ENCODE peak calls at places on chromosomes 7 and 10, in four cellular contexts. A is H1, F is GM12878, X is K562. D is an unnamed sample.
A peak's percentile ranks its signal among the peaks of the same experiment; 100 is the strongest.

GRCh38 chr7:107874605-107875446 is 16.2 kb upstream of the DLD start:
- DNase-seq in A (no peak), F (no peak), X (peak; percentile 74), D (peak; percentile 67)

GRCh38 chr10:31190488-31190887 is 128.5 kb upstream of the ZEB1 start:
- DNase-seq in A (no peak), F (no peak), X (no peak), D (no peak)

GRCh38 chr10:126842836-126843235 is 62.4 kb upstream of the DOCK1 start:
- DNase-seq in A (no peak), F (no peak), X (no peak), D (no peak)

GRCh38 chr10:28797904-28798371 is 120.6 kb downstream of the BAMBI start:
- DNase-seq in A (no peak), F (no peak), X (no peak), D (no peak)

GRCh38 chr10:6470894-6471618 is 109.0 kb downstream of the PRKCQ start:
- DNase-seq in A (no peak), F (no peak), X (no peak), D (no peak)

GRCh38 chr7:74083928-74084721 is 521 bp downstream of the LIMK1 start:
- DNase-seq in A (peak; percentile 67), F (no peak), X (peak; percentile 93), D (peak; percentile 59)

GRCh38 chr7:55423277-55423711 is 58.2 kb downstream of the LANCL2 start:
- DNase-seq in A (no peak), F (no peak), X (no peak), D (peak; percentile 58)

GRCh38 chr10:689433-690226 is at the start of gene DIP2C:
- DNase-seq in A (peak; percentile 71), F (no peak), X (no peak), D (peak; percentile 77)

GRCh38 chr7:1042161-1042833 is 2.0 kb upstream of the GPR146 start:
- DNase-seq in A (no peak), F (no peak), X (no peak), D (no peak)

DNA sequence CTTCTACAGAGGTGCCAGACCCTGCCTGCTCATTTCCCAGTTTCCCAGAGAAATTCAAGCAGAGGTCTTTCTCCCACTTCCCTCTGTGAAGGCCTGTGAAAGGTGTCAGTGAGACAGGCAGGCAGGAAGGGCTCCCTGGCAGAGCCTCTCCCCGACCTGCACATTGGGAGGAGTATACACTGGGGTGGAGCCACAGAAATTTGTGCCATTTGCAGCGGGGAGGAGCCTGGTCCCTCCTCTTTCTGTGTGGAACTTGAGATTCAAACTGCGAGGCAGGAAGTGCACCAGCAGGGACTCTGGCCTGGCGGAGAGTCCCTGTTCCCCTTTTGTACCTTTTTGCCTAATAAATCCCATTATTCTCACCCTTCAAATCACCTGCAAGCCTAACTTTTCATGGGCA is 54.6 kb upstream of the OPN4 start:
- DNase-seq in A (peak; percentile 55), F (peak; percentile 47), X (no peak), D (no peak)
- TF ChIP-seq CHD1 in A (no peak), F (no peak), X (no peak), D (no peak)

GRCh38 chr10:36621346-36621745 is 504.1 kb upstream of the ANKRD30A start:
- DNase-seq in A (no peak), F (no peak), X (no peak), D (peak; percentile 63)
- TF ChIP-seq CHD1 in A (no peak), F (no peak), X (no peak), D (no peak)

GRCh38 chr10:3777876-3778707 is 6.9 kb downstream of the KLF6 start:
- DNase-seq in A (no peak), F (no peak), X (no peak), D (peak; percentile 16)

GRCh38 chr10:3776796-3777571 is 8.0 kb downstream of the KLF6 start:
- DNase-seq in A (no peak), F (no peak), X (no peak), D (peak; percentile 94)

GRCh38 chr10:3780056-3780765 is 4.8 kb downstream of the KLF6 start:
- DNase-seq in A (no peak), F (no peak), X (no peak), D (peak; percentile 71)

GRCh38 chr10:3779146-3779707 is 5.8 kb downstream of the KLF6 start:
- DNase-seq in A (no peak), F (no peak), X (no peak), D (peak; percentile 45)

GRCh38 chr10:3778708-3779108 is 6.3 kb downstream of the KLF6 start:
- DNase-seq in A (no peak), F (no peak), X (no peak), D (peak; percentile 12)
- TF ChIP-seq CHD1 in A (no peak), F (no peak), X (no peak), D (no peak)

GRCh38 chr10:93542358-93542791 is 24.1 kb upstream of the FFAR4 start:
- DNase-seq in A (no peak), F (no peak), X (no peak), D (peak; percentile 9)
- TF ChIP-seq CHD1 in A (no peak), F (no peak), X (no peak), D (no peak)

GRCh38 chr10:119289227-119289925 is 82.0 kb downstream of the GRK5 start:
- DNase-seq in A (no peak), F (no peak), X (no peak), D (no peak)

GRCh38 chr10:119293368-119293767 is 86.0 kb downstream of the GRK5 start:
- DNase-seq in A (no peak), F (no peak), X (no peak), D (no peak)

GRCh38 chr10:119290301-119291036 is 83.1 kb downstream of the GRK5 start:
- DNase-seq in A (no peak), F (no peak), X (no peak), D (no peak)

GRCh38 chr10:119291223-119291900 is 84.0 kb downstream of the GRK5 start:
- DNase-seq in A (no peak), F (no peak), X (no peak), D (no peak)

GRCh38 chr10:119292968-119293367 is 85.6 kb downstream of the GRK5 start:
- DNase-seq in A (no peak), F (no peak), X (no peak), D (no peak)
- TF ChIP-seq CHD1 in A (no peak), F (no peak), X (no peak), D (no peak)

GRCh38 chr10:43731486-43731885 is 82.8 kb upstream of the ZNF32 start:
- DNase-seq in A (no peak), F (no peak), X (no peak), D (no peak)

GRCh38 chr10:43727935-43728334 is 79.3 kb upstream of the ZNF32 start:
- DNase-seq in A (no peak), F (no peak), X (no peak), D (no peak)

DNA sequence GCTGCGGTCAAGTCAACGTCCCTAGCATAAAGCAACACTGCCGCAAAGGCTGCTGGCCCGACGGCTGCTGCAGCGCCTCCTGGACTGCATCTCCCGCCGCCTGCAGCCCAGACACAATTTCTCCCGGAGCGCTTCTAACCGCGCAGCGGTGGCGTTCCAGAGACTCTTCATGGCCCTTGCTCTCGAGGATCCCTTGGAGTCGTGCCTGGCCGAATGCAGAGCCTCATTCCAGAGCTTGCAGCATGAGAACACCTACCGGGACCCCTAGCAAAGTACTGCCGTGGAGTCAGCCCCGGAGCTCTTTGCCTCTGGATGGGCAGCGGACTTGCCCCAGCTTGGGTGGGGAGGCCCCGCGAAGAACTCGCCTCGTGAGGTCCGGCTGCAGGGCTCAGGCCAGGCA is 79.7 kb upstream of the ZNF32 start:
- DNase-seq in A (no peak), F (no peak), X (no peak), D (no peak)
- TF ChIP-seq CHD1 in A (no peak), F (no peak), X (no peak), D (no peak)

GRCh38 chr10:131850490-131850880 is 50.3 kb upstream of the PPP2R2D start:
- DNase-seq in A (no peak), F (no peak), X (no peak), D (no peak)

GRCh38 chr10:131848296-131848695 is 52.5 kb upstream of the PPP2R2D start:
- DNase-seq in A (no peak), F (no peak), X (no peak), D (no peak)

GRCh38 chr10:131847241-131847783 is 53.5 kb upstream of the PPP2R2D start:
- DNase-seq in A (no peak), F (no peak), X (no peak), D (no peak)

GRCh38 chr10:131849591-131850489 is 51.0 kb upstream of the PPP2R2D start:
- DNase-seq in A (no peak), F (no peak), X (no peak), D (no peak)

DNA sequence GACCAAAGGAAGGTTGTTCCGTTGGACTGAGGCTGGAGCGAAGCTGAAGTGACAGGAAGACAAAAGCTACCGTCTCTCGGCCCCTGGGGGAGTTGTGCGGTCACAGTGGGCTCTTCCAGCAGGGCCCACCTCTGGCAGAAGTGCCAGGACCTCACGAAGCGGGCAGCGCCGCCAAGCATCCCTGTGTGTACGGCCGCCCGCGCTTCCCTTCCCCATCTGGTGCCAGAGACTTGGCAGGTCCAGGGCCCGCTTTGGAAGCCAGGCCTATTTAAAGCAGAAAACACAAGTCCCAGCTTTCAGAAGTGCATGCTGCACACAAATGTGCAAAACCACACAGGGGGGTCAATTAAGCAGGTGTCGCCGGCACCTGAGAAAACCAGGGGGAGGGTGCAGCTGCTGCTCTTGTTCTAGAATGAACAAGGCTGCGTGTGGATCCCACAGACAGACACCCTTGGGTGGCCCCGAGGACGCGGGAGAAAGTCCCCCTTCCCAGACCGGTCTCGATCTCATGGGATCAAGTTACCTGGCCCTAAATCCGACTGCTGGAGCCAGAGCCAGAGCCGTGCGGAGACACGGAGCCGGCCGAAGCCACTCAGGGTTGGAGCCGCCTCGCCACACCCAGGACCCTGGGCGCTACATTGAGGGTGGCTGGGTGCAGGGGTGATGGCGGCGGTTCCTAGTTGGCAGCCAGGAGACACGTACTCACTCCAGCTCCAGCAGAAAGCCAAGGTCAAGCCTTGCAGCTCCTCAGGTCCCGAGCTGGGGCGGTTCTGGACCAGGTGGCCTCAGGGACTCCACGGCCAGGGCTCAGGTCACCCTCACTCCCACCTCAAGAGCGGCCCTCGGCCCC is 51.8 kb upstream of the PPP2R2D start:
- DNase-seq in A (no peak), F (no peak), X (no peak), D (no peak)
- TF ChIP-seq CHD1 in A (no peak), F (no peak), X (no peak), D (no peak)

DNA sequence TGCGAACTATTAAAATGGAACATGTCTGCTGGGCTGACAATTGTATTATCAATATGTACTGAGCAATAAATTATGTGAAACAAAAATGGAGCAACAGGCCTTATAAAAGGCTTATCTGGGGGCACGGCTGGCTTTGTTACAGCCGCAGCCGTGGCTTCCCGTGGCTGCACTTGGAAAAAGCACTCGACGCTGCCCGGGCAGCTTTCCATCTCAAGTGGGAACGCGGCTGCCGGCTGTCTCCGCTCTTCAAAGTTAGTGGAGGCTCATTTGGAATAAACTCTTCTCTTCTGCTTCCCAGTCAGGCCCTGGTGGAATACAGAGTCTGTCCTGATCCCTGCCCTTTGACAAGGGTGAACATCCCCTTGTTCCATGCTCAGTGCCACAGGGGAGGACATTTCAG is 554.4 kb downstream of the TYW1 start:
- DNase-seq in A (no peak), F (no peak), X (no peak), D (no peak)
- TF ChIP-seq CHD1 in A (no peak), F (no peak), X (no peak), D (no peak)

DNA sequence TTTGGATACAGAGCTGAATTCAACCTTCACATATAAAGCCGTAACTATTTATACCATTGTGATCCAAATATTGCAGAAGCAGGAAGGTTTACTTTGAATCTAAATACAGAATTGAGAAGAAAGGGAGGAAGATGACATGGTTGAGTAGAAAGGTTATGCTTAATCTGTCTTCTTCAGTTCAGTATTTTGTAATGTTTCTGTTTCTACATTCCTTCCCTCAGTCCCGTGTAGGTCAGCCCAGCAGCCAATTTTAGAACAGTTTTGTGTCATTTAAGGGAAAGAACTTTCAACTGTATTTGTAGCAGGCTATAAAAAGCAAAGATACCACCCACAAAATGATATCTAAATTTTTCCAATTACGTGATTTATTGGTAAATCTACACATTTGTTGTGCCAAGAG is 97.4 kb downstream of the CPED1 start:
- DNase-seq in A (no peak), F (no peak), X (no peak), D (peak; percentile 46)
- TF ChIP-seq CHD1 in A (no peak), F (no peak), X (no peak), D (no peak)

D was measured in IMR-90.